ENCODE peak calls at places on chromosomes 4 and X, in five cellular contexts. B is SW480; C is AG04450; Y is activated CD8-positive, alpha-beta memory T cell treated with anti-CD3 and anti-CD28 coated beads for 48 hours; K is left cardiac atrium. G is an unnamed sample.

GRCh38 chr4:112055100-112055499 is 90.2 kb upstream of the FAM241A start:
- DNase-seq in B (no peak), K (no peak), C (no peak), Y (no peak), G (no peak)

GRCh38 chr4:26028793-26029511 is 114.9 kb downstream of the SMIM20 start:
- DNase-seq in Y (peak), C (peak), B (no peak), K (peak), G (peak)

GRCh38 chr4:156638332-156638731 is 333.3 kb downstream of the PDGFC start:
- DNase-seq in B (no peak), Y (no peak), K (no peak), C (no peak), G (no peak)

GRCh38 chr4:138405934-138406567 is 163.9 kb upstream of the SLC7A11 start:
- DNase-seq in Y (no peak), B (no peak), C (peak), K (no peak), G (peak)

GRCh38 chrX:70422886-70423336 is at the start of gene GDPD2:
- DNase-seq in Y (no peak), C (no peak), B (peak), K (no peak), G (no peak)

GRCh38 chrX:22135171-22135711 is 103.1 kb downstream of the PHEX start:
- DNase-seq in C (peak), Y (no peak), K (no peak), B (no peak), G (no peak)

GRCh38 chr4:111639120-111639519 is 506.1 kb upstream of the FAM241A start:
- DNase-seq in Y (no peak), K (no peak), C (no peak), B (no peak), G (no peak)

GRCh38 chrX:139766545-139766983 is 58.6 kb upstream of the MCF2 start:
- DNase-seq in Y (no peak), K (no peak), B (no peak), C (no peak), G (no peak)

GRCh38 chrX:139932901-139933796 is at the start of gene ATP11C:
- DNase-seq in B (peak), K (peak), Y (peak), C (peak), G (peak)

GRCh38 chr4:153467897-153468262 is 1.7 kb downstream of the TMEM131L start:
- DNase-seq in K (no peak), B (no peak), Y (no peak), C (no peak), G (no peak)

GRCh38 chr4:130359537-130359936 is 1263.6 kb downstream of the C4orf33 start:
- DNase-seq in K (no peak), C (no peak), Y (no peak), B (no peak), G (no peak)

GRCh38 chr4:187268940-187269339 is 545.3 kb upstream of the FAT1 start:
- DNase-seq in C (peak), K (no peak), B (no peak), Y (no peak), G (no peak)

GRCh38 chr4:74752798-74753197 is 41.5 kb downstream of the BTC start:
- DNase-seq in Y (no peak), K (no peak), C (no peak), B (no peak), G (no peak)

GRCh38 chr4:116066711-116067245 is 953.4 kb upstream of the NDST4 start:
- DNase-seq in Y (no peak), K (no peak), B (no peak), C (no peak), G (no peak)

GRCh38 chr4:127555106-127555505 is 77.7 kb upstream of the INTU start:
- DNase-seq in C (no peak), B (no peak), K (no peak), Y (no peak), G (no peak)

GRCh38 chr4:1080961-1081688 is 32.2 kb downstream of the RNF212 start:
- DNase-seq in C (no peak), B (no peak), K (no peak), Y (no peak), G (no peak)

GRCh38 chrX:155246748-155247147 is 17.5 kb downstream of the RAB39B start:
- DNase-seq in Y (no peak), B (no peak), C (no peak), K (no peak), G (no peak)

GRCh38 chrX:64394874-64395567 is at the start of gene MTMR8:
- DNase-seq in Y (peak), B (peak), K (peak), C (no peak), G (peak)

GRCh38 chrX:82333575-82333974 is 1131.7 kb downstream of the SH3BGRL start:
- DNase-seq in K (no peak), C (no peak), B (no peak), Y (no peak), G (no peak)

GRCh38 chrX:23373129-23373804 is 38.6 kb downstream of the PTCHD1 start:
- DNase-seq in B (no peak), K (no peak), C (peak), Y (no peak), G (no peak)

GRCh38 chr4:33386761-33387160 is 2666.6 kb downstream of the PCDH7 start:
- DNase-seq in K (no peak), B (no peak), C (no peak), Y (no peak), G (no peak)

GRCh38 chr4:141501931-141502330 is 134.5 kb upstream of the IL15 start:
- DNase-seq in B (no peak), Y (no peak), K (no peak), C (no peak), G (no peak)

GRCh38 chr4:173666-174314 is 49.5 kb downstream of the ZNF718 start:
- DNase-seq in C (no peak), Y (no peak), K (no peak), B (no peak), G (no peak)

GRCh38 chr4:54784188-54784671 is 126.5 kb downstream of the KIT start:
- DNase-seq in B (no peak), Y (no peak), C (peak), K (peak), G (no peak)

GRCh38 chr4:88104902-88105610 is 53.4 kb downstream of the ABCG2 start:
- DNase-seq in B (no peak), K (no peak), C (peak), Y (no peak), G (no peak)

GRCh38 chr4:184722798-184723197 is 11.1 kb downstream of the CENPU start:
- DNase-seq in C (no peak), Y (no peak), B (peak), K (no peak), G (no peak)